ENCODE peak calls at places on chromosomes 2 and 18, in six cellular contexts. One of them, this sample, is unnamed.

GRCh38 chr2:241546771-241547498 is 11.6 kb upstream of the BOK start:
- DNase-seq in adrenal gland: no peak
- DNase-seq in breast epithelium: no peak
- DNase-seq in transverse colon: no peak
- DNase-seq in stomach: no peak
- DNase-seq in Peyer's patch: no peak
- DNase-seq in this sample: no peak

GRCh38 chr2:62145478-62146100 is 50.3 kb upstream of the B3GNT2 start:
- DNase-seq in adrenal gland: no peak
- DNase-seq in breast epithelium: no peak
- DNase-seq in transverse colon: no peak
- DNase-seq in stomach: no peak
- DNase-seq in Peyer's patch: no peak
- DNase-seq in this sample: no peak

GRCh38 chr18:3851159-3851558 is 401.2 kb downstream of the TGIF1 start:
- DNase-seq in adrenal gland: no peak
- DNase-seq in breast epithelium: no peak
- DNase-seq in transverse colon: no peak
- DNase-seq in stomach: no peak
- DNase-seq in Peyer's patch: no peak
- DNase-seq in this sample: no peak

GRCh38 chr2:159219394-159219998 is 67.0 kb downstream of the WDSUB1 start:
- DNase-seq in adrenal gland: peak
- DNase-seq in breast epithelium: no peak
- DNase-seq in transverse colon: no peak
- DNase-seq in stomach: no peak
- DNase-seq in Peyer's patch: no peak
- DNase-seq in this sample: no peak

GRCh38 chr18:7812431-7813063 is 245.4 kb downstream of the PTPRM start:
- DNase-seq in adrenal gland: no peak
- DNase-seq in breast epithelium: no peak
- DNase-seq in transverse colon: no peak
- DNase-seq in stomach: no peak
- DNase-seq in Peyer's patch: no peak
- DNase-seq in this sample: no peak

GRCh38 chr2:71888741-71889445 is 258.8 kb downstream of the CYP26B1 start:
- DNase-seq in adrenal gland: peak
- DNase-seq in breast epithelium: no peak
- DNase-seq in transverse colon: no peak
- DNase-seq in stomach: no peak
- DNase-seq in Peyer's patch: no peak
- DNase-seq in this sample: no peak

GRCh38 chr2:238730001-238730669 is 117.8 kb upstream of the TWIST2 start:
- DNase-seq in adrenal gland: no peak
- DNase-seq in breast epithelium: no peak
- DNase-seq in transverse colon: no peak
- DNase-seq in stomach: no peak
- DNase-seq in Peyer's patch: no peak
- DNase-seq in this sample: no peak

GRCh38 chr2:184596819-184597411 is 1.4 kb upstream of the ZNF804A start:
- DNase-seq in adrenal gland: no peak
- DNase-seq in breast epithelium: no peak
- DNase-seq in transverse colon: no peak
- DNase-seq in stomach: no peak
- DNase-seq in Peyer's patch: no peak
- DNase-seq in this sample: peak

GRCh38 chr2:26687785-26688184 is 4.7 kb upstream of the KCNK3 start:
- DNase-seq in adrenal gland: no peak
- DNase-seq in breast epithelium: no peak
- DNase-seq in transverse colon: no peak
- DNase-seq in stomach: no peak
- DNase-seq in Peyer's patch: no peak
- DNase-seq in this sample: no peak

GRCh38 chr2:98944786-98945185 is 8.8 kb upstream of the CRACDL start:
- DNase-seq in adrenal gland: no peak
- DNase-seq in breast epithelium: no peak
- DNase-seq in transverse colon: no peak
- DNase-seq in stomach: no peak
- DNase-seq in Peyer's patch: no peak
- DNase-seq in this sample: no peak

GRCh38 chr2:101863534-101863933 is 128.2 kb upstream of the IL1R2 start:
- DNase-seq in adrenal gland: no peak
- DNase-seq in breast epithelium: no peak
- DNase-seq in transverse colon: no peak
- DNase-seq in stomach: no peak
- DNase-seq in Peyer's patch: no peak
- DNase-seq in this sample: no peak

GRCh38 chr18:29164993-29165599 is 988.2 kb upstream of the CDH2 start:
- DNase-seq in adrenal gland: no peak
- DNase-seq in breast epithelium: no peak
- DNase-seq in transverse colon: no peak
- DNase-seq in stomach: no peak
- DNase-seq in Peyer's patch: no peak
- DNase-seq in this sample: no peak

GRCh38 chr2:139260052-139260430 is 479.9 kb upstream of the NXPH2 start:
- DNase-seq in adrenal gland: no peak
- DNase-seq in breast epithelium: no peak
- DNase-seq in transverse colon: no peak
- DNase-seq in stomach: no peak
- DNase-seq in Peyer's patch: no peak
- DNase-seq in this sample: no peak

GRCh38 chr2:24174851-24175277 is at the start of gene FAM228A:
- DNase-seq in adrenal gland: no peak
- DNase-seq in breast epithelium: no peak
- DNase-seq in transverse colon: no peak
- DNase-seq in stomach: no peak
- DNase-seq in Peyer's patch: no peak
- DNase-seq in this sample: no peak

GRCh38 chr2:120893874-120894584 is 158.4 kb downstream of the GLI2 start:
- DNase-seq in adrenal gland: no peak
- DNase-seq in breast epithelium: no peak
- DNase-seq in transverse colon: no peak
- DNase-seq in stomach: no peak
- DNase-seq in Peyer's patch: no peak
- DNase-seq in this sample: no peak

GRCh38 chr2:135745545-135745944 is 3.9 kb downstream of the UBXN4 start:
- DNase-seq in adrenal gland: no peak
- DNase-seq in breast epithelium: no peak
- DNase-seq in transverse colon: no peak
- DNase-seq in stomach: no peak
- DNase-seq in Peyer's patch: no peak
- DNase-seq in this sample: no peak

GRCh38 chr18:79862562-79862961 is 64.8 kb downstream of the KCNG2 start:
- DNase-seq in adrenal gland: peak
- DNase-seq in breast epithelium: no peak
- DNase-seq in transverse colon: no peak
- DNase-seq in stomach: no peak
- DNase-seq in Peyer's patch: no peak
- DNase-seq in this sample: no peak

GRCh38 chr2:177353084-177353483 is 39.5 kb upstream of the AGPS start:
- DNase-seq in adrenal gland: no peak
- DNase-seq in breast epithelium: no peak
- DNase-seq in transverse colon: no peak
- DNase-seq in stomach: no peak
- DNase-seq in Peyer's patch: no peak
- DNase-seq in this sample: no peak

GRCh38 chr18:74546007-74546406 is 11.7 kb downstream of the CNDP1 start:
- DNase-seq in adrenal gland: peak
- DNase-seq in breast epithelium: no peak
- DNase-seq in transverse colon: no peak
- DNase-seq in stomach: no peak
- DNase-seq in Peyer's patch: no peak
- DNase-seq in this sample: no peak

GRCh38 chr18:74539289-74539688 is 5.0 kb downstream of the CNDP1 start:
- DNase-seq in adrenal gland: peak
- DNase-seq in breast epithelium: no peak
- DNase-seq in transverse colon: no peak
- DNase-seq in stomach: peak
- DNase-seq in Peyer's patch: no peak
- DNase-seq in this sample: no peak

GRCh38 chr18:74540689-74541421 is 6.6 kb downstream of the CNDP1 start:
- DNase-seq in adrenal gland: peak
- DNase-seq in breast epithelium: no peak
- DNase-seq in transverse colon: peak
- DNase-seq in stomach: peak
- DNase-seq in Peyer's patch: no peak
- DNase-seq in this sample: no peak

GRCh38 chr18:74544898-74545297 is 10.6 kb downstream of the CNDP1 start:
- DNase-seq in adrenal gland: no peak
- DNase-seq in breast epithelium: no peak
- DNase-seq in transverse colon: no peak
- DNase-seq in stomach: peak
- DNase-seq in Peyer's patch: no peak
- DNase-seq in this sample: no peak

GRCh38 chr18:74541703-74542555 is 7.6 kb downstream of the CNDP1 start:
- DNase-seq in adrenal gland: peak
- DNase-seq in breast epithelium: no peak
- DNase-seq in transverse colon: peak
- DNase-seq in stomach: peak
- DNase-seq in Peyer's patch: peak
- DNase-seq in this sample: no peak
- TF ChIP-seq POLR2A in adrenal gland: no peak
- TF ChIP-seq POLR2A in breast epithelium: no peak
- TF ChIP-seq POLR2A in transverse colon: no peak
- TF ChIP-seq POLR2A in stomach: no peak
- TF ChIP-seq POLR2A in Peyer's patch: peak
- TF ChIP-seq POLR2A in this sample: no peak

GRCh38 chr2:203045867-203046266 is 31.2 kb downstream of the NBEAL1 start:
- DNase-seq in adrenal gland: no peak
- DNase-seq in breast epithelium: no peak
- DNase-seq in transverse colon: no peak
- DNase-seq in stomach: no peak
- DNase-seq in Peyer's patch: no peak
- DNase-seq in this sample: no peak

GRCh38 chr2:203040966-203041521 is 26.4 kb downstream of the NBEAL1 start:
- DNase-seq in adrenal gland: no peak
- DNase-seq in breast epithelium: no peak
- DNase-seq in transverse colon: peak
- DNase-seq in stomach: no peak
- DNase-seq in Peyer's patch: no peak
- DNase-seq in this sample: no peak

GRCh38 chr2:203038586-203038985 is 23.9 kb downstream of the NBEAL1 start:
- DNase-seq in adrenal gland: no peak
- DNase-seq in breast epithelium: no peak
- DNase-seq in transverse colon: no peak
- DNase-seq in stomach: no peak
- DNase-seq in Peyer's patch: no peak
- DNase-seq in this sample: no peak

GRCh38 chr2:203037026-203037425 is 22.4 kb downstream of the NBEAL1 start:
- DNase-seq in adrenal gland: no peak
- DNase-seq in breast epithelium: no peak
- DNase-seq in transverse colon: no peak
- DNase-seq in stomach: no peak
- DNase-seq in Peyer's patch: no peak
- DNase-seq in this sample: no peak

GRCh38 chr2:203042178-203042577 is 27.5 kb downstream of the NBEAL1 start:
- DNase-seq in adrenal gland: no peak
- DNase-seq in breast epithelium: no peak
- DNase-seq in transverse colon: no peak
- DNase-seq in stomach: no peak
- DNase-seq in Peyer's patch: no peak
- DNase-seq in this sample: no peak
- TF ChIP-seq POLR2A in adrenal gland: no peak
- TF ChIP-seq POLR2A in breast epithelium: no peak
- TF ChIP-seq POLR2A in transverse colon: no peak
- TF ChIP-seq POLR2A in stomach: no peak
- TF ChIP-seq POLR2A in Peyer's patch: no peak
- TF ChIP-seq POLR2A in this sample: no peak

GRCh38 chr2:21032338-21033236 is 11.3 kb downstream of the APOB start:
- DNase-seq in adrenal gland: no peak
- DNase-seq in breast epithelium: no peak
- DNase-seq in transverse colon: no peak
- DNase-seq in stomach: no peak
- DNase-seq in Peyer's patch: no peak
- DNase-seq in this sample: no peak
- TF ChIP-seq POLR2A in adrenal gland: no peak
- TF ChIP-seq POLR2A in breast epithelium: no peak
- TF ChIP-seq POLR2A in transverse colon: no peak
- TF ChIP-seq POLR2A in stomach: no peak
- TF ChIP-seq POLR2A in Peyer's patch: no peak
- TF ChIP-seq POLR2A in this sample: no peak

GRCh38 chr2:201233192-201234166 is 26.9 kb upstream of the CASP8 start:
- DNase-seq in adrenal gland: peak
- DNase-seq in breast epithelium: peak
- DNase-seq in transverse colon: peak
- DNase-seq in stomach: peak
- DNase-seq in Peyer's patch: peak
- DNase-seq in this sample: peak
- TF ChIP-seq POLR2A in adrenal gland: peak
- TF ChIP-seq POLR2A in breast epithelium: peak
- TF ChIP-seq POLR2A in transverse colon: peak
- TF ChIP-seq POLR2A in stomach: peak
- TF ChIP-seq POLR2A in Peyer's patch: peak
- TF ChIP-seq POLR2A in this sample: peak

DNA sequence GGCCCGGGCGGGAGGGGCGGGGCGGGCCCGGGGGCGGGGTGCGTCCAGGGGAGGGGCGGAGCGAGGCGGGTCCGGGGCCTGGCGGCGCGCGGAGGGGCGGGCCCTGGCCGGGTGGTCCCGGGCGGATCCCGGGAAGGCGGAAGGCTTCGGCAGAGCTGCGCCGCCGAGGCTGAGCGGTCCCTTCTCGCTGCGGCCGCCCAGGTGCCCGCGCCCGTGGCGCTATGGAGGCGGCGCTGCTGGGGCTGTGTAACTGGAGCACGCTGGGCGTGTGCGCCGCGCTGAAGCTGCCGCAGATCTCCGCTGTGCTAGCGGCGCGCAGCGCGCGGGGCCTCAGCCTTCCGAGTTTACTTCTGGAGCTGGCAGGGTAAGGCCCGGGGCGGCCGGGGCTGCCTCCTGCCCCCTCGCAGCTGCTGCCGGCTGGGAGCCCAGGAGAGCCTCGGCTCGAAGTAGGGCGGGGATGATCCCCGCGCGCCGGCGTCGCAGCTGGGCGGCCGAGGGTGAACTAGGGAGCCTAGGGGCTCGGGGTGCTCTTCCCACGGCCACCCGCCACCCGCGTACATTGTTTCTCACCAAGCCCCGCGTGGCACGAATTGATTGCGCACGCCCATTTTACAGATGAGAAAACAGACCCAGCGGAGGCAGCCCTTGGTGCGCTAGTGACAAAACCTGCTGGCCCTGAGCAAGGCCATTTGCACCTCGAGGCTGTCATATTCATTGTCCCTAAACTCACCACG is at the start of gene SLC66A3:
- DNase-seq in adrenal gland: peak
- DNase-seq in breast epithelium: no peak
- DNase-seq in transverse colon: no peak
- DNase-seq in stomach: no peak
- DNase-seq in Peyer's patch: no peak
- DNase-seq in this sample: peak
- TF ChIP-seq POLR2A in adrenal gland: peak
- TF ChIP-seq POLR2A in breast epithelium: no peak
- TF ChIP-seq POLR2A in transverse colon: peak
- TF ChIP-seq POLR2A in stomach: no peak
- TF ChIP-seq POLR2A in Peyer's patch: peak
- TF ChIP-seq POLR2A in this sample: peak